ENCODE peak calls at places on chromosomes 16 and 17, in ten cellular contexts. L is lung, X is IMR-90, T is upper lobe of right lung, S is MM.1S, I is body of pancreas, Y is HepG2, D is HFF-Myc, K is cardiac fibroblast, O is heart right ventricle. H is an unnamed sample.
A peak's percentile ranks its signal among the peaks of the same experiment; 100 is the strongest.

GRCh38 chr16:20879175-20880053 is 20.7 kb downstream of the DCUN1D3 start:
- DNase-seq in X (peak; percentile 74), K (peak; percentile 59), I (no peak), Y (peak; percentile 57), O (no peak), T (no peak), L (no peak), S (no peak), D (no peak), H (no peak)

GRCh38 chr17:35184274-35184673 is 9.9 kb downstream of the SLC35G3 start:
- DNase-seq in Y (no peak), O (no peak), S (no peak), D (no peak), I (no peak), L (no peak), T (no peak), X (no peak), K (no peak), H (no peak)

GRCh38 chr17:17077861-17078732 is 35.8 kb downstream of the MPRIP start:
- DNase-seq in K (no peak), S (no peak), T (peak; percentile 46), O (no peak), L (no peak), X (no peak), D (no peak), I (peak; percentile 78), Y (peak; percentile 73), H (no peak)

GRCh38 chr17:41496803-41497484 is 7.2 kb upstream of the KRT36 start:
- DNase-seq in Y (peak; percentile 86), O (peak; percentile 48), D (peak; percentile 56), K (peak; percentile 91), L (peak; percentile 90), X (peak; percentile 83), I (peak; percentile 83), T (peak; percentile 92), S (peak; percentile 61), H (peak; percentile 13)

GRCh38 chr17:12395733-12396354 is 269.8 kb upstream of the MYOCD start:
- DNase-seq in D (no peak), L (peak; percentile 25), T (no peak), I (peak; percentile 6), Y (peak; percentile 8), K (peak; percentile 9), X (no peak), S (no peak), O (no peak), H (peak; percentile 4)

GRCh38 chr16:57755061-57755684 is 19.6 kb downstream of the KATNB1 start:
- DNase-seq in S (no peak), X (no peak), D (no peak), O (no peak), L (no peak), K (no peak), T (no peak), Y (no peak), I (no peak), H (no peak)

GRCh38 chr17:75769536-75769935 is 4.5 kb upstream of the GALK1 start:
- DNase-seq in S (no peak), O (no peak), I (peak; percentile 66), K (no peak), X (no peak), Y (no peak), L (no peak), T (no peak), D (no peak), H (no peak)

GRCh38 chr17:29037739-29038465 is 5.0 kb upstream of the PIPOX start:
- DNase-seq in O (no peak), X (no peak), S (no peak), D (no peak), L (no peak), I (no peak), K (no peak), T (no peak), Y (no peak), H (no peak)

GRCh38 chr17:5610956-5611355 is 26.6 kb upstream of the NLRP1 start:
- DNase-seq in X (no peak), L (no peak), O (no peak), S (no peak), I (peak; percentile 51), D (no peak), K (no peak), Y (no peak), T (no peak), H (no peak)

GRCh38 chr17:64378890-64379354 is 11.7 kb downstream of the PECAM1 start:
- DNase-seq in I (no peak), Y (peak; percentile 35), D (no peak), O (no peak), S (peak; percentile 97), L (no peak), T (peak; percentile 6), K (peak; percentile 33), X (no peak), H (peak; percentile 31)

GRCh38 chr17:82094931-82095776 is 2.9 kb downstream of the FASN start:
- DNase-seq in T (no peak), O (no peak), L (no peak), S (no peak), X (no peak), I (no peak), Y (no peak), D (no peak), K (no peak), H (no peak)
- H3K4me3 ChIP-seq in T (peak overlapping the region; percentile 78), O (no peak overlapping the region), L (no peak overlapping the region), S (no peak overlapping the region), X (no peak overlapping the region), I (no peak overlapping the region), Y (peak overlapping the region; percentile 86), D (peak overlapping the region; percentile 96), K (peak overlapping the region; percentile 77), H (no peak overlapping the region)

GRCh38 chr16:71439531-71439930 is 2.3 kb downstream of the TLE7 start:
- DNase-seq in L (no peak), K (peak; percentile 26), O (no peak), I (no peak), T (no peak), Y (no peak), X (no peak), D (no peak), S (no peak), H (no peak)

GRCh38 chr16:71440669-71441347 is 1.0 kb downstream of the TLE7 start:
- DNase-seq in T (no peak), S (no peak), D (no peak), O (no peak), X (no peak), K (no peak), Y (peak; percentile 33), L (no peak), I (no peak), H (no peak)

GRCh38 chr16:71442041-71442440 is at the start of gene TLE7:
- DNase-seq in K (no peak), D (no peak), X (no peak), Y (no peak), I (no peak), O (no peak), S (no peak), L (no peak), T (no peak), H (no peak)

GRCh38 chr16:71443714-71444113 is 1.9 kb upstream of the TLE7 start:
- DNase-seq in S (no peak), O (no peak), Y (no peak), T (no peak), I (no peak), K (no peak), D (no peak), X (no peak), L (no peak), H (no peak)

DNA sequence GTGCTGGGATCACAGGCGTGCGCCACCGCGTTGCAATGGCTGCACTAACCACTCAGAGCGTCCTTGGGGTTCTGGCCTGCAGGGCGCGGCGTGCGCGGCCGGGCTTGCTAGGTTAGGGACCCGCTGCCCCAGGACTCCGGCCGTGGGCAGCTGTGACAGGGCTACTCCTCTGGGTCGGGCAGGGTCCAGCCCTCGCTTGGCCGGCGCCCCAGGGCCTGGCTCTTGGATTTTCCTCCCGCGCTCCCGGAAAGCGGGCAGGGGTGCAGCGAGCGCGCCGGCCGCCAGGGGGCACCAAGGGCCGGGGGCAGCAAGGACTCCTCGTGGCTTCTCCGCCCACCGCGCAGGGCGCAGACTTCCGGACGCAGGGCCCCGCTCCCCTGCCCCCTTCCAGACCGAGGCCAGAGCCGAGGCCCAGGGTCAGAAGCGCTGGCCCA is 489 bp downstream of the TLE7 start:
- DNase-seq in D (no peak), K (no peak), X (no peak), S (no peak), O (no peak), L (no peak), Y (no peak), I (no peak), T (no peak), H (no peak)
- TF ChIP-seq CTCF in D (peak; percentile 52), K (peak; percentile 17), X (peak; percentile 25), S (no peak), O (peak; percentile 27), L (no peak), Y (peak; percentile 87), I (no peak), T (peak; percentile 38), H (no peak)

GRCh38 chr17:49575524-49576120 is at the start of gene NXPH3:
- DNase-seq in S (peak; percentile 64), I (peak; percentile 49), K (peak; percentile 61), O (peak; percentile 81), D (no peak), L (peak; percentile 60), Y (peak; percentile 47), X (peak; percentile 19), T (peak; percentile 87), H (no peak)

GRCh38 chr17:49576121-49576905 is 642 bp downstream of the NXPH3 start:
- DNase-seq in T (peak; percentile 69), S (no peak), X (peak; percentile 24), Y (no peak), I (no peak), D (no peak), L (no peak), O (peak; percentile 65), K (peak; percentile 60), H (no peak)

GRCh38 chr17:49574283-49574892 is 1.3 kb upstream of the NXPH3 start:
- DNase-seq in D (no peak), I (no peak), O (no peak), K (no peak), L (no peak), S (no peak), Y (no peak), T (peak; percentile 63), X (no peak), H (no peak)

GRCh38 chr17:49573510-49574282 is 2.0 kb upstream of the NXPH3 start:
- DNase-seq in T (peak; percentile 59), I (no peak), S (no peak), O (no peak), Y (no peak), L (no peak), K (no peak), X (no peak), D (no peak), H (no peak)

GRCh38 chr17:49574945-49575523 is 637 bp upstream of the NXPH3 start:
- DNase-seq in D (no peak), K (no peak), T (peak; percentile 49), Y (no peak), I (no peak), O (no peak), L (no peak), S (no peak), X (no peak), H (no peak)
- H3K4me3 ChIP-seq in D (peak overlapping the region; percentile 23), K (peak overlapping the region; percentile 33), T (peak overlapping the region; percentile 66), Y (peak overlapping the region; percentile 78), I (no peak overlapping the region), O (peak overlapping the region; percentile 56), L (no peak overlapping the region), S (peak overlapping the region; percentile 49), X (no peak overlapping the region), H (peak overlapping the region; percentile 13)

DNA sequence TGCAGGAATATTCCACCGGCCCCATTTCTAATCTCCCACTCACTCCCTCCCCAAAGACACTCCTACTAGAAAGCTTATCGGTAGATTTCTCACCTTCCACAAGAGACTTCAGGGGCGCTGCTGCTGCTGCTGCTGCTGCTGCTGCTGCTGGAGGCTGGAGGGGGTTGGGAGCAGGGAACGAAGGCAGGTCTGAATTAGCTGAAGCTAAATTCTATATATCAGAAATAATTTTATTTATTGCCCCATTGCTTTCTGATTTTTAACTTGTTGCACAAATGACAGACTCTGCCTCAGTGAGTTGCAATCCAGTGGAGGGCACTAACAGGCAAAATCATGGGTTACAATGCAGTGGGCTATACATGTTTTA is 25.8 kb upstream of the HLF start:
- DNase-seq in K (peak; percentile 4), O (no peak), X (no peak), S (peak; percentile 53), L (no peak), D (no peak), I (peak; percentile 13), Y (peak; percentile 44), T (no peak), H (no peak)
- TF ChIP-seq CTCF in K (no peak), O (no peak), X (no peak), S (peak; percentile 35), L (no peak), D (no peak), I (no peak), Y (peak; percentile 34), T (no peak), H (no peak)

H was measured in GM12864.